ENCODE peak calls at places on chromosomes 13 and 19, in nine cellular contexts. One of them, this sample, is unnamed.

GRCh38 chr19:47309038-47309437 is 623 bp upstream of the C5AR1 start:
- DNase-seq in AG04450: no peak
- DNase-seq in T-helper 2 cell treated with Interferon-gamma antibody and Interleukin-4, amounts not matched to agents 5 μg/mL and 100 μg/mL, for 36 hours: no peak
- DNase-seq in dorsolateral prefrontal cortex: no peak
- DNase-seq in stimulated activated CD4-positive, alpha-beta T cell treated with anti-CD3 and anti-CD28 coated beads, Interleukin-2, amount 100 ng/mL, for 48 hours: no peak
- DNase-seq in HL-60: no peak
- DNase-seq in activated CD4-positive, alpha-beta T cell treated with anti-CD3 and anti-CD28 coated beads for 48 hours: no peak
- DNase-seq in NCI-H510A: no peak
- DNase-seq in cardiac fibroblast: peak
- DNase-seq in this sample: no peak

GRCh38 chr19:13153627-13154240 is 3.5 kb downstream of the IER2 start:
- DNase-seq in AG04450: no peak
- DNase-seq in NCI-H510A: no peak
- DNase-seq in cardiac fibroblast: peak
- DNase-seq in dorsolateral prefrontal cortex: no peak
- DNase-seq in activated CD4-positive, alpha-beta T cell treated with anti-CD3 and anti-CD28 coated beads for 48 hours: peak
- DNase-seq in HL-60: no peak
- DNase-seq in stimulated activated CD4-positive, alpha-beta T cell treated with anti-CD3 and anti-CD28 coated beads, Interleukin-2, amount 100 ng/mL, for 48 hours: no peak
- DNase-seq in T-helper 2 cell treated with Interferon-gamma antibody and Interleukin-4, amounts not matched to agents 5 μg/mL and 100 μg/mL, for 36 hours: no peak
- DNase-seq in this sample: peak

GRCh38 chr13:28499579-28499978 is 4.7 kb upstream of the FLT1 start:
- DNase-seq in T-helper 2 cell treated with Interferon-gamma antibody and Interleukin-4, amounts not matched to agents 5 μg/mL and 100 μg/mL, for 36 hours: no peak
- DNase-seq in NCI-H510A: no peak
- DNase-seq in AG04450: no peak
- DNase-seq in HL-60: no peak
- DNase-seq in dorsolateral prefrontal cortex: no peak
- DNase-seq in activated CD4-positive, alpha-beta T cell treated with anti-CD3 and anti-CD28 coated beads for 48 hours: no peak
- DNase-seq in cardiac fibroblast: no peak
- DNase-seq in stimulated activated CD4-positive, alpha-beta T cell treated with anti-CD3 and anti-CD28 coated beads, Interleukin-2, amount 100 ng/mL, for 48 hours: no peak
- DNase-seq in this sample: no peak

GRCh38 chr13:106915146-106915545 is 347.2 kb upstream of the ARGLU1 start:
- DNase-seq in AG04450: no peak
- DNase-seq in NCI-H510A: no peak
- DNase-seq in dorsolateral prefrontal cortex: no peak
- DNase-seq in activated CD4-positive, alpha-beta T cell treated with anti-CD3 and anti-CD28 coated beads for 48 hours: no peak
- DNase-seq in HL-60: no peak
- DNase-seq in T-helper 2 cell treated with Interferon-gamma antibody and Interleukin-4, amounts not matched to agents 5 μg/mL and 100 μg/mL, for 36 hours: no peak
- DNase-seq in stimulated activated CD4-positive, alpha-beta T cell treated with anti-CD3 and anti-CD28 coated beads, Interleukin-2, amount 100 ng/mL, for 48 hours: no peak
- DNase-seq in cardiac fibroblast: no peak
- DNase-seq in this sample: no peak

GRCh38 chr19:10625003-10625761 is at the start of gene SLC44A2:
- DNase-seq in AG04450: no peak
- DNase-seq in dorsolateral prefrontal cortex: peak
- DNase-seq in stimulated activated CD4-positive, alpha-beta T cell treated with anti-CD3 and anti-CD28 coated beads, Interleukin-2, amount 100 ng/mL, for 48 hours: no peak
- DNase-seq in cardiac fibroblast: peak
- DNase-seq in T-helper 2 cell treated with Interferon-gamma antibody and Interleukin-4, amounts not matched to agents 5 μg/mL and 100 μg/mL, for 36 hours: no peak
- DNase-seq in NCI-H510A: peak
- DNase-seq in HL-60: no peak
- DNase-seq in activated CD4-positive, alpha-beta T cell treated with anti-CD3 and anti-CD28 coated beads for 48 hours: no peak
- DNase-seq in this sample: peak

GRCh38 chr13:48535791-48536190 is 2.9 kb upstream of the RCBTB2 start:
- DNase-seq in HL-60: peak
- DNase-seq in AG04450: no peak
- DNase-seq in activated CD4-positive, alpha-beta T cell treated with anti-CD3 and anti-CD28 coated beads for 48 hours: no peak
- DNase-seq in cardiac fibroblast: no peak
- DNase-seq in NCI-H510A: no peak
- DNase-seq in dorsolateral prefrontal cortex: no peak
- DNase-seq in stimulated activated CD4-positive, alpha-beta T cell treated with anti-CD3 and anti-CD28 coated beads, Interleukin-2, amount 100 ng/mL, for 48 hours: no peak
- DNase-seq in T-helper 2 cell treated with Interferon-gamma antibody and Interleukin-4, amounts not matched to agents 5 μg/mL and 100 μg/mL, for 36 hours: no peak
- DNase-seq in this sample: no peak

GRCh38 chr13:45015300-45015699 is 26.0 kb downstream of the GPALPP1 start:
- DNase-seq in T-helper 2 cell treated with Interferon-gamma antibody and Interleukin-4, amounts not matched to agents 5 μg/mL and 100 μg/mL, for 36 hours: no peak
- DNase-seq in HL-60: no peak
- DNase-seq in activated CD4-positive, alpha-beta T cell treated with anti-CD3 and anti-CD28 coated beads for 48 hours: no peak
- DNase-seq in stimulated activated CD4-positive, alpha-beta T cell treated with anti-CD3 and anti-CD28 coated beads, Interleukin-2, amount 100 ng/mL, for 48 hours: no peak
- DNase-seq in cardiac fibroblast: no peak
- DNase-seq in AG04450: no peak
- DNase-seq in NCI-H510A: no peak
- DNase-seq in dorsolateral prefrontal cortex: no peak
- DNase-seq in this sample: no peak

GRCh38 chr19:56367829-56368711 is 25.3 kb downstream of the ZNF582 start:
- DNase-seq in T-helper 2 cell treated with Interferon-gamma antibody and Interleukin-4, amounts not matched to agents 5 μg/mL and 100 μg/mL, for 36 hours: peak
- DNase-seq in activated CD4-positive, alpha-beta T cell treated with anti-CD3 and anti-CD28 coated beads for 48 hours: peak
- DNase-seq in AG04450: peak
- DNase-seq in dorsolateral prefrontal cortex: peak
- DNase-seq in stimulated activated CD4-positive, alpha-beta T cell treated with anti-CD3 and anti-CD28 coated beads, Interleukin-2, amount 100 ng/mL, for 48 hours: peak
- DNase-seq in NCI-H510A: peak
- DNase-seq in HL-60: peak
- DNase-seq in cardiac fibroblast: peak
- DNase-seq in this sample: peak

GRCh38 chr13:63279136-63279535 is 1863.5 kb upstream of the PCDH20 start:
- DNase-seq in dorsolateral prefrontal cortex: no peak
- DNase-seq in stimulated activated CD4-positive, alpha-beta T cell treated with anti-CD3 and anti-CD28 coated beads, Interleukin-2, amount 100 ng/mL, for 48 hours: no peak
- DNase-seq in AG04450: no peak
- DNase-seq in T-helper 2 cell treated with Interferon-gamma antibody and Interleukin-4, amounts not matched to agents 5 μg/mL and 100 μg/mL, for 36 hours: no peak
- DNase-seq in activated CD4-positive, alpha-beta T cell treated with anti-CD3 and anti-CD28 coated beads for 48 hours: no peak
- DNase-seq in NCI-H510A: no peak
- DNase-seq in HL-60: no peak
- DNase-seq in cardiac fibroblast: no peak
- DNase-seq in this sample: no peak

GRCh38 chr19:2186071-2186846 is 22.5 kb downstream of the DOT1L start:
- DNase-seq in HL-60: no peak
- DNase-seq in stimulated activated CD4-positive, alpha-beta T cell treated with anti-CD3 and anti-CD28 coated beads, Interleukin-2, amount 100 ng/mL, for 48 hours: no peak
- DNase-seq in T-helper 2 cell treated with Interferon-gamma antibody and Interleukin-4, amounts not matched to agents 5 μg/mL and 100 μg/mL, for 36 hours: no peak
- DNase-seq in cardiac fibroblast: peak
- DNase-seq in dorsolateral prefrontal cortex: peak
- DNase-seq in AG04450: peak
- DNase-seq in NCI-H510A: no peak
- DNase-seq in activated CD4-positive, alpha-beta T cell treated with anti-CD3 and anti-CD28 coated beads for 48 hours: no peak
- DNase-seq in this sample: no peak

GRCh38 chr13:60620611-60621395 is 223.8 kb downstream of the TDRD3 start:
- DNase-seq in HL-60: no peak
- DNase-seq in AG04450: no peak
- DNase-seq in T-helper 2 cell treated with Interferon-gamma antibody and Interleukin-4, amounts not matched to agents 5 μg/mL and 100 μg/mL, for 36 hours: no peak
- DNase-seq in cardiac fibroblast: no peak
- DNase-seq in dorsolateral prefrontal cortex: no peak
- DNase-seq in stimulated activated CD4-positive, alpha-beta T cell treated with anti-CD3 and anti-CD28 coated beads, Interleukin-2, amount 100 ng/mL, for 48 hours: no peak
- DNase-seq in activated CD4-positive, alpha-beta T cell treated with anti-CD3 and anti-CD28 coated beads for 48 hours: no peak
- DNase-seq in NCI-H510A: no peak
- DNase-seq in this sample: no peak

GRCh38 chr19:57719901-57720519 is 7.4 kb downstream of the ZNF671 start:
- DNase-seq in cardiac fibroblast: no peak
- DNase-seq in NCI-H510A: no peak
- DNase-seq in dorsolateral prefrontal cortex: no peak
- DNase-seq in stimulated activated CD4-positive, alpha-beta T cell treated with anti-CD3 and anti-CD28 coated beads, Interleukin-2, amount 100 ng/mL, for 48 hours: no peak
- DNase-seq in AG04450: no peak
- DNase-seq in HL-60: no peak
- DNase-seq in activated CD4-positive, alpha-beta T cell treated with anti-CD3 and anti-CD28 coated beads for 48 hours: no peak
- DNase-seq in T-helper 2 cell treated with Interferon-gamma antibody and Interleukin-4, amounts not matched to agents 5 μg/mL and 100 μg/mL, for 36 hours: no peak
- DNase-seq in this sample: no peak

GRCh38 chr13:96816261-96816660 is 178.0 kb downstream of the OXGR1 start:
- DNase-seq in NCI-H510A: no peak
- DNase-seq in stimulated activated CD4-positive, alpha-beta T cell treated with anti-CD3 and anti-CD28 coated beads, Interleukin-2, amount 100 ng/mL, for 48 hours: no peak
- DNase-seq in cardiac fibroblast: peak
- DNase-seq in HL-60: no peak
- DNase-seq in T-helper 2 cell treated with Interferon-gamma antibody and Interleukin-4, amounts not matched to agents 5 μg/mL and 100 μg/mL, for 36 hours: no peak
- DNase-seq in dorsolateral prefrontal cortex: no peak
- DNase-seq in AG04450: no peak
- DNase-seq in activated CD4-positive, alpha-beta T cell treated with anti-CD3 and anti-CD28 coated beads for 48 hours: no peak
- DNase-seq in this sample: no peak

GRCh38 chr19:32676186-32676894 is 692 bp downstream of the RGS9BP start:
- DNase-seq in AG04450: no peak
- DNase-seq in T-helper 2 cell treated with Interferon-gamma antibody and Interleukin-4, amounts not matched to agents 5 μg/mL and 100 μg/mL, for 36 hours: peak
- DNase-seq in stimulated activated CD4-positive, alpha-beta T cell treated with anti-CD3 and anti-CD28 coated beads, Interleukin-2, amount 100 ng/mL, for 48 hours: no peak
- DNase-seq in HL-60: no peak
- DNase-seq in cardiac fibroblast: no peak
- DNase-seq in activated CD4-positive, alpha-beta T cell treated with anti-CD3 and anti-CD28 coated beads for 48 hours: no peak
- DNase-seq in dorsolateral prefrontal cortex: no peak
- DNase-seq in NCI-H510A: peak
- DNase-seq in this sample: peak

GRCh38 chr13:27481766-27482165 is 31.4 kb upstream of the MTIF3 start:
- DNase-seq in T-helper 2 cell treated with Interferon-gamma antibody and Interleukin-4, amounts not matched to agents 5 μg/mL and 100 μg/mL, for 36 hours: peak
- DNase-seq in NCI-H510A: no peak
- DNase-seq in cardiac fibroblast: peak
- DNase-seq in activated CD4-positive, alpha-beta T cell treated with anti-CD3 and anti-CD28 coated beads for 48 hours: peak
- DNase-seq in stimulated activated CD4-positive, alpha-beta T cell treated with anti-CD3 and anti-CD28 coated beads, Interleukin-2, amount 100 ng/mL, for 48 hours: peak
- DNase-seq in AG04450: no peak
- DNase-seq in HL-60: peak
- DNase-seq in dorsolateral prefrontal cortex: no peak
- DNase-seq in this sample: peak

GRCh38 chr19:53960187-53960586 is 2.5 kb upstream of the CACNG8 start:
- DNase-seq in activated CD4-positive, alpha-beta T cell treated with anti-CD3 and anti-CD28 coated beads for 48 hours: no peak
- DNase-seq in dorsolateral prefrontal cortex: no peak
- DNase-seq in HL-60: no peak
- DNase-seq in NCI-H510A: no peak
- DNase-seq in cardiac fibroblast: no peak
- DNase-seq in T-helper 2 cell treated with Interferon-gamma antibody and Interleukin-4, amounts not matched to agents 5 μg/mL and 100 μg/mL, for 36 hours: no peak
- DNase-seq in AG04450: no peak
- DNase-seq in stimulated activated CD4-positive, alpha-beta T cell treated with anti-CD3 and anti-CD28 coated beads, Interleukin-2, amount 100 ng/mL, for 48 hours: no peak
- DNase-seq in this sample: no peak

GRCh38 chr13:33016414-33017409 is at the start of gene KL:
- DNase-seq in dorsolateral prefrontal cortex: no peak
- DNase-seq in AG04450: no peak
- DNase-seq in HL-60: peak
- DNase-seq in activated CD4-positive, alpha-beta T cell treated with anti-CD3 and anti-CD28 coated beads for 48 hours: peak
- DNase-seq in NCI-H510A: no peak
- DNase-seq in stimulated activated CD4-positive, alpha-beta T cell treated with anti-CD3 and anti-CD28 coated beads, Interleukin-2, amount 100 ng/mL, for 48 hours: no peak
- DNase-seq in T-helper 2 cell treated with Interferon-gamma antibody and Interleukin-4, amounts not matched to agents 5 μg/mL and 100 μg/mL, for 36 hours: peak
- DNase-seq in cardiac fibroblast: no peak
- DNase-seq in this sample: no peak

GRCh38 chr19:12983561-12984142 is 11.6 kb upstream of the NFIX start:
- DNase-seq in stimulated activated CD4-positive, alpha-beta T cell treated with anti-CD3 and anti-CD28 coated beads, Interleukin-2, amount 100 ng/mL, for 48 hours: peak
- DNase-seq in activated CD4-positive, alpha-beta T cell treated with anti-CD3 and anti-CD28 coated beads for 48 hours: peak
- DNase-seq in HL-60: peak
- DNase-seq in T-helper 2 cell treated with Interferon-gamma antibody and Interleukin-4, amounts not matched to agents 5 μg/mL and 100 μg/mL, for 36 hours: peak
- DNase-seq in cardiac fibroblast: peak
- DNase-seq in NCI-H510A: no peak
- DNase-seq in AG04450: peak
- DNase-seq in dorsolateral prefrontal cortex: peak
- DNase-seq in this sample: peak

GRCh38 chr19:17136026-17136425 is 60.4 kb downstream of the MYO9B start:
- DNase-seq in dorsolateral prefrontal cortex: no peak
- DNase-seq in cardiac fibroblast: no peak
- DNase-seq in stimulated activated CD4-positive, alpha-beta T cell treated with anti-CD3 and anti-CD28 coated beads, Interleukin-2, amount 100 ng/mL, for 48 hours: no peak
- DNase-seq in AG04450: no peak
- DNase-seq in NCI-H510A: no peak
- DNase-seq in activated CD4-positive, alpha-beta T cell treated with anti-CD3 and anti-CD28 coated beads for 48 hours: no peak
- DNase-seq in HL-60: no peak
- DNase-seq in T-helper 2 cell treated with Interferon-gamma antibody and Interleukin-4, amounts not matched to agents 5 μg/mL and 100 μg/mL, for 36 hours: no peak
- DNase-seq in this sample: no peak

This sample was measured in erythroblast.